ENCODE peak calls at places on chromosomes 2 and 18, in six cellular contexts. Y is WERI-Rb-1, O is lung, I is GM10248, F is PC-9, C is tibial artery. E is an unnamed sample.

GRCh38 chr18:13543144-13543543 is 183.2 kb downstream of the FAM210A start:
- DNase-seq in Y (no peak), F (no peak), I (no peak), O (no peak), C (no peak), E (no peak)

GRCh38 chr18:7755753-7756475 is 188.8 kb downstream of the PTPRM start:
- DNase-seq in C (no peak), F (no peak), Y (no peak), O (no peak), I (no peak), E (no peak)

GRCh38 chr2:102839668-102840388 is 78.0 kb downstream of the TMEM182 start:
- DNase-seq in C (no peak), Y (peak; percentile 25), F (no peak), O (no peak), I (peak; percentile 41), E (peak; percentile 28)

GRCh38 chr2:179096090-179096489 is 46.2 kb upstream of the CCDC141 start:
- DNase-seq in C (no peak), Y (no peak), O (no peak), F (peak; percentile 73), I (no peak), E (no peak)

GRCh38 chr2:30786923-30787685 is 20.1 kb downstream of the CAPN13 start:
- DNase-seq in I (no peak), F (no peak), Y (no peak), C (no peak), O (peak; percentile 19), E (no peak)

GRCh38 chr2:172285010-172285621 is 142.3 kb upstream of the ITGA6 start:
- DNase-seq in F (no peak), Y (peak; percentile 33), I (no peak), O (no peak), C (no peak), E (peak; percentile 29)

GRCh38 chr2:26562811-26563645 is 78.1 kb downstream of the CIB4 start:
- DNase-seq in I (no peak), Y (no peak), O (no peak), F (peak; percentile 70), C (no peak), E (peak; percentile 8)

GRCh38 chr2:204731996-204732395 is 186.7 kb downstream of the PARD3B start:
- DNase-seq in Y (no peak), O (no peak), I (no peak), C (no peak), F (no peak), E (no peak)

GRCh38 chr2:175154670-175155082 is 13.3 kb downstream of the ATF2 start:
- DNase-seq in Y (no peak), C (no peak), I (no peak), O (no peak), F (peak; percentile 92), E (no peak)

GRCh38 chr2:158692372-158693103 is 102.6 kb upstream of the DAPL1 start:
- DNase-seq in Y (no peak), F (no peak), I (no peak), O (no peak), C (no peak), E (no peak)

GRCh38 chr2:42238644-42239288 is 69.6 kb downstream of the EML4 start:
- DNase-seq in C (no peak), I (no peak), Y (peak; percentile 71), F (peak; percentile 43), O (peak; percentile 65), E (peak; percentile 31)

GRCh38 chr2:132392211-132392610 is 24.4 kb upstream of the GPR39 start:
- DNase-seq in C (no peak), F (no peak), O (no peak), Y (no peak), I (no peak), E (no peak)

GRCh38 chr2:56582570-56582969 is 398.8 kb downstream of the CCDC85A start:
- DNase-seq in F (no peak), O (no peak), I (no peak), C (no peak), Y (no peak), E (no peak)

GRCh38 chr2:217279571-217279970 is 419.7 kb upstream of the TNP1 start:
- DNase-seq in Y (no peak), O (no peak), C (no peak), I (no peak), F (no peak), E (no peak)

GRCh38 chr2:53028746-53029423 is 738.7 kb upstream of the CHAC2 start:
- DNase-seq in Y (peak; percentile 10), O (no peak), I (no peak), C (no peak), F (no peak), E (no peak)
- TF ChIP-seq CTCF in Y (no peak), O (no peak), I (no peak), C (no peak), F (no peak), E (peak; percentile 17)

GRCh38 chr18:46559296-46559695 is 97.7 kb downstream of the LOXHD1 start:
- DNase-seq in Y (no peak), C (no peak), I (no peak), F (no peak), O (no peak), E (no peak)

GRCh38 chr18:46556590-46557206 is 100.3 kb downstream of the LOXHD1 start:
- DNase-seq in I (no peak), F (no peak), C (no peak), Y (no peak), O (no peak), E (no peak)

GRCh38 chr18:46555213-46555612 is 101.8 kb downstream of the LOXHD1 start:
- DNase-seq in Y (no peak), F (no peak), O (no peak), I (peak; percentile 28), C (no peak), E (no peak)

GRCh38 chr18:46554406-46554805 is 102.6 kb downstream of the LOXHD1 start:
- DNase-seq in Y (no peak), F (no peak), I (no peak), C (no peak), O (no peak), E (no peak)

DNA sequence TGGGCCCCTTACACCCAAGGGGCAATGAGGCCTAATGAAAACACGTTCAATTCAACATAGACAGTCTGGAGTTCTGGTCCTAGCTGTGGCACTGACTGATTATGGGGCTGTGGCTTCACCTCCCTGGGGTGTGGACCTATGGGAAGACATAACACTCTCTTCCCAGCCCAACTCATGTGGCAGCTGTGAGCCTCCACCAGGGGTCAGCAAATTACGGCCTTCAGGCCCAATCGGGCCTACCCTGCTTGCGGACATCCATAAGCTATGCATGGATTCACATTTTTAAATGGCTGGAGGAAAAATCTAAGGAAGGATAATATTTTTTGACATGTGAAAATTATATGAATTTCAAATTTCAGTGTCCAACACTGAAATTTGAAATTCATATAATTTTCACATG is 101.3 kb downstream of the LOXHD1 start:
- DNase-seq in C (no peak), I (peak; percentile 57), F (no peak), Y (peak; percentile 82), O (no peak), E (peak; percentile 43)
- TF ChIP-seq CTCF in C (no peak), I (peak; percentile 48), F (peak; percentile 40), Y (peak; percentile 87), O (peak; percentile 47), E (peak; percentile 52)

GRCh38 chr2:190511104-190511503 is 23.4 kb downstream of the NEMP2 start:
- DNase-seq in C (no peak), F (no peak), O (no peak), Y (no peak), I (no peak), E (no peak)
- TF ChIP-seq CTCF in C (peak; percentile 17), F (peak; percentile 67), O (no peak), Y (peak; percentile 30), I (peak; percentile 31), E (peak; percentile 16)

GRCh38 chr18:77407733-77408132 is 158.1 kb downstream of the GALR1 start:
- DNase-seq in I (no peak), O (no peak), Y (no peak), F (no peak), C (no peak), E (no peak)
- TF ChIP-seq CTCF in I (no peak), O (no peak), Y (peak; percentile 28), F (no peak), C (no peak), E (no peak)

GRCh38 chr18:66819235-66819634 is 215.3 kb upstream of the CDH19 start:
- DNase-seq in F (no peak), Y (no peak), I (no peak), O (no peak), C (no peak), E (no peak)
- TF ChIP-seq CTCF in F (peak; percentile 38), Y (no peak), I (no peak), O (no peak), C (no peak), E (peak; percentile 58)

GRCh38 chr2:18404708-18405107 is 155.7 kb downstream of the RDH14 start:
- DNase-seq in C (no peak), O (no peak), Y (no peak), I (no peak), F (no peak), E (no peak)
- TF ChIP-seq CTCF in C (no peak), O (no peak), Y (peak; percentile 60), I (peak; percentile 11), F (peak; percentile 64), E (peak; percentile 77)